ENCODE peak calls at places on chromosomes 3 and 15, in five cellular contexts. J, P, T, Y and K are unnamed samples.
A peak's percentile ranks its signal among the peaks of the same experiment; 100 is the strongest.

GRCh38 chr15:60426870-60427528 is 29.2 kb upstream of the ANXA2 start:
- DNase-seq in P (peak; percentile 88), J (peak; percentile 81), T (no peak), Y (no peak), K (peak; percentile 63)

GRCh38 chr3:26624209-26624775 is 1.7 kb downstream of the LRRC3B start:
- DNase-seq in Y (no peak), T (no peak), P (no peak), J (no peak), K (no peak)

GRCh38 chr3:127644641-127645040 is 15.7 kb downstream of the PODXL2 start:
- DNase-seq in J (no peak), P (no peak), Y (no peak), T (no peak), K (no peak)

GRCh38 chr3:95154775-95155174 is 1091.9 kb downstream of the NSUN3 start:
- DNase-seq in P (peak; percentile 2), Y (no peak), T (no peak), J (peak; percentile 21), K (peak; percentile 69)

GRCh38 chr3:70992557-70992956 is 591.0 kb downstream of the FOXP1 start:
- DNase-seq in J (no peak), P (no peak), Y (no peak), T (no peak), K (no peak)

GRCh38 chr15:68098465-68098864 is 44.4 kb downstream of the PIAS1 start:
- DNase-seq in P (no peak), T (no peak), Y (no peak), J (no peak), K (no peak)

GRCh38 chr3:185175370-185175987 is 22.6 kb upstream of the C3orf70 start:
- DNase-seq in J (peak; percentile 30), P (no peak), Y (peak; percentile 47), T (no peak), K (no peak)

GRCh38 chr3:121750087-121750415 is 510 bp upstream of the GOLGB1 start:
- DNase-seq in P (no peak), Y (no peak), J (no peak), T (no peak), K (no peak)

GRCh38 chr3:75863130-75863529 is 77.8 kb upstream of the ZNF717 start:
- DNase-seq in J (no peak), P (no peak), T (no peak), Y (no peak), K (no peak)

GRCh38 chr3:119382134-119382533 is 81.3 kb downstream of the TMEM39A start:
- DNase-seq in T (no peak), Y (no peak), P (no peak), J (no peak), K (no peak)

GRCh38 chr15:52228928-52229327 is 37.7 kb upstream of the GNB5 start:
- DNase-seq in J (no peak), Y (no peak), T (no peak), P (no peak), K (peak; percentile 66)

GRCh38 chr3:69012836-69013255 is 638 bp downstream of the EOGT start:
- DNase-seq in Y (peak; percentile 78), T (no peak), P (peak; percentile 57), J (peak; percentile 79), K (peak; percentile 47)

GRCh38 chr3:27507111-27507510 is 22.9 kb upstream of the SLC4A7 start:
- DNase-seq in J (peak; percentile 69), T (no peak), Y (no peak), P (no peak), K (no peak)

GRCh38 chr15:98547741-98548166 is 100.6 kb upstream of the IGF1R start:
- DNase-seq in T (peak; percentile 56), Y (peak; percentile 52), P (peak; percentile 33), J (peak; percentile 83), K (no peak)

GRCh38 chr15:80778964-80779657 is at the start of gene CEMIP:
- DNase-seq in J (peak; percentile 66), P (peak; percentile 64), T (no peak), Y (peak; percentile 80), K (peak; percentile 77)

GRCh38 chr3:66239513-66240135 is 18.8 kb downstream of the SLC25A26 start:
- DNase-seq in J (no peak), Y (no peak), T (no peak), P (no peak), K (no peak)

GRCh38 chr3:11002456-11002855 is 9.9 kb downstream of the SLC6A1 start:
- DNase-seq in P (no peak), J (no peak), Y (no peak), T (no peak), K (no peak)

GRCh38 chr15:88954431-88955277 is 41.5 kb upstream of the MFGE8 start:
- DNase-seq in J (peak; percentile 14), T (no peak), Y (no peak), P (peak; percentile 49), K (no peak)

GRCh38 chr3:32816439-32817194 is 1.2 kb upstream of the TRIM71 start:
- DNase-seq in Y (peak; percentile 59), P (peak; percentile 9), J (peak; percentile 18), T (no peak), K (no peak)

GRCh38 chr3:12569836-12570235 is 12.9 kb downstream of the MKRN2 start:
- DNase-seq in J (no peak), P (no peak), T (no peak), Y (no peak), K (no peak)

GRCh38 chr3:190497809-190498208 is 16.1 kb upstream of the IL1RAP start:
- DNase-seq in P (no peak), T (no peak), J (no peak), Y (no peak), K (no peak)

GRCh38 chr3:114567774-114568173 is 273.9 kb downstream of the TIGIT start:
- DNase-seq in T (no peak), Y (no peak), P (no peak), J (no peak), K (no peak)

GRCh38 chr15:66763186-66764066 is 61.4 kb downstream of the SMAD6 start:
- DNase-seq in T (no peak), J (no peak), P (no peak), Y (peak; percentile 95), K (peak; percentile 45)

DNA sequence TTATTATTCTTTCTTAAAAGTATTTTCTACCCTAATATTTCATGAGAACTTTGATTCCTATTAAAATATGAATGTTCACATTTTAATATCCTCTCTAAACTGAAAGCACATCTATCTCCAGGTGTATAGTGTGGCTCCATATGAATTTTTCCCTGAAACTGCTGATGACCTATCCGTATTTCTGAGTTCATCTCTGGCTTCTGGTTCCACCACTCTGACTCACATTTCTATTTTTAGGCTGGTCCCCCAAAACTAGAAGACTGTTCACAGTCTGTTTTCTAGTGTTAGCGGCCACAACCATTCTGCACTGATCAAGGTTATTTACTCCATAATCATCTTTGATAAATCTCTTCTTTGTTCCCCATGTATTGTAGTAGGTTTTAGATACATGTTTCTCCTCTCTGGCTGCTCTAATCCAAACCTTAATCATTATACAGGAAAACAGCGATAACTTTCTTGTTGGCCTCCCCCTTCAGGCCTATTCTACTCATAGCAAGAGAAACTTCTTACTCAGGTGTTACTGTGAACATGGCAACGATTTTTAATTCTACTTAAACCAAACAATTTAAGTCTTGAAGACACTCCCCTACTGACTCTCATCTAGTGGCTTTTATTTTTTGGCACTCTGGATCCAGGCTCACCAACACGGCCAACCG is 12.8 kb downstream of the ADPGK start:
- DNase-seq in P (peak; percentile 7), J (no peak), Y (no peak), T (no peak), K (no peak)
- TF ChIP-seq CTCF in P (peak; percentile 7), J (no peak), Y (no peak), T (no peak), K (no peak)

GRCh38 chr3:58708116-58708791 is 41.7 kb upstream of the FAM3D start:
- DNase-seq in T (no peak), P (no peak), J (no peak), Y (no peak), K (no peak)
- TF ChIP-seq CTCF in T (no peak), P (no peak), J (no peak), Y (no peak), K (no peak)

GRCh38 chr3:55720614-55721013 is 233.5 kb upstream of the WNT5A start:
- DNase-seq in Y (no peak), T (no peak), J (peak; percentile 61), P (peak; percentile 40), K (peak; percentile 8)
- TF ChIP-seq CTCF in Y (no peak), T (no peak), J (peak; percentile 44), P (peak; percentile 26), K (no peak)

DNA sequence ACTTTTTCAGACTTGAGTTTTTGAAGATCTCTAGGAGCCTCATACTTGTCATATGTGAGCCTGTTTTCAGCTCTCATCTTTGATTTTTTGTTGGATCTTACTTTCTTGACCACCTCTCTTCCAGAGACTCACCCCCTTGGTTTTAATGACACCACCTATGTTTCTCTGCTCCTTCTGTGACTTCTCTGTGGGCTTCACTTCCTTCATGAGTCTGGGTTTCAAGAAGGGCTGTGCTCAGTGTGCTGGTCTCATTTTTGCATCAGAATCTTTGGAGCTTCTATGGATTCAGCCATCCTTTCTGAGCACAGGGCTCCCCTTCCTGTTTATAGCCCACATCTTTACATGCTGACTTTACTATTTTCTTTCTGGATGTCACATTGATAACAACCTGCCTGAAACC is 17.7 kb downstream of the PPM1L start:
- DNase-seq in T (no peak), J (no peak), Y (no peak), P (no peak), K (no peak)
- TF ChIP-seq CTCF in T (no peak), J (no peak), Y (no peak), P (no peak), K (no peak)

DNA sequence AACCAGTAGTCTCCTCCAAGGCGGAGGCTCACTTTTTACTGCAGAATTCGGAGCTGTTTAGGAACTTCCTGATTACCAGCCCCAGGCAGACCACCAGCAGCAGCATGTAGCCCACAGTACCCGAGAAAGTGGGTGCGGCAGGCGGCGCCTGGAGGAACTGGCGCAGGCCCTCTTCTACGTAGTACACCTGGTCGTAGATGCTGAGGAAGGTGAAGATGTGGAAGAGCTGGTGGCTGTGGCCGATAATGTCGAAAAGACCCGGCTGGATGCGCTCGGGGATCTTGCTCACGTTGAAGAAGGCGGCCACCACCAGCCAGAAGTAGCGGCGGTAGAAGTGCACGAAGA is 1.3 kb downstream of the PAQR9 start:
- DNase-seq in J (no peak), T (no peak), Y (no peak), P (no peak), K (no peak)
- TF ChIP-seq CTCF in J (no peak), T (no peak), Y (no peak), P (no peak), K (no peak)